ENCODE peak calls at places on chromosomes 1 and 21, in six cellular contexts. One of them, this sample, is unnamed.

GRCh38 chr21:32826317-32827167 is 55.0 kb upstream of the PAXBP1 start:
- DNase-seq in A549: peak
- DNase-seq in endothelial cell of umbilical vein: peak
- DNase-seq in GM12878: peak
- DNase-seq in K562: peak
- DNase-seq in HepG2: peak
- DNase-seq in this sample: peak

GRCh38 chr1:236515443-236515958 is 8.3 kb upstream of the LGALS8 start:
- DNase-seq in A549: no peak
- DNase-seq in endothelial cell of umbilical vein: peak
- DNase-seq in GM12878: no peak
- DNase-seq in K562: no peak
- DNase-seq in HepG2: peak
- DNase-seq in this sample: no peak

GRCh38 chr1:199298825-199299224 is 660.0 kb downstream of the PTPRC start:
- DNase-seq in A549: no peak
- DNase-seq in endothelial cell of umbilical vein: no peak
- DNase-seq in GM12878: no peak
- DNase-seq in K562: no peak
- DNase-seq in HepG2: no peak
- DNase-seq in this sample: no peak

GRCh38 chr1:151729157-151729965 is 8.0 kb downstream of the RIIAD1 start:
- DNase-seq in A549: no peak
- DNase-seq in endothelial cell of umbilical vein: no peak
- DNase-seq in GM12878: no peak
- DNase-seq in K562: no peak
- DNase-seq in HepG2: peak
- DNase-seq in this sample: no peak

GRCh38 chr1:11499825-11500331 is 20.9 kb downstream of the DISP3 start:
- DNase-seq in A549: no peak
- DNase-seq in endothelial cell of umbilical vein: no peak
- DNase-seq in GM12878: no peak
- DNase-seq in K562: no peak
- DNase-seq in HepG2: no peak
- DNase-seq in this sample: no peak

GRCh38 chr21:45093064-45093532 is 18.7 kb downstream of the ADARB1 start:
- DNase-seq in A549: no peak
- DNase-seq in endothelial cell of umbilical vein: peak
- DNase-seq in GM12878: no peak
- DNase-seq in K562: no peak
- DNase-seq in HepG2: no peak
- DNase-seq in this sample: no peak

GRCh38 chr1:43952731-43953350 is 6.1 kb downstream of the IPO13 start:
- DNase-seq in A549: no peak
- DNase-seq in endothelial cell of umbilical vein: no peak
- DNase-seq in GM12878: no peak
- DNase-seq in K562: no peak
- DNase-seq in HepG2: no peak
- DNase-seq in this sample: no peak

GRCh38 chr1:61226791-61227567 is 144.6 kb downstream of the NFIA start:
- DNase-seq in A549: no peak
- DNase-seq in endothelial cell of umbilical vein: no peak
- DNase-seq in GM12878: no peak
- DNase-seq in K562: no peak
- DNase-seq in HepG2: no peak
- DNase-seq in this sample: no peak

GRCh38 chr1:178768423-178768822 is 43.4 kb downstream of the RALGPS2 start:
- DNase-seq in A549: no peak
- DNase-seq in endothelial cell of umbilical vein: no peak
- DNase-seq in GM12878: no peak
- DNase-seq in K562: peak
- DNase-seq in HepG2: peak
- DNase-seq in this sample: peak

GRCh38 chr1:202571719-202572339 is 138.4 kb downstream of the SYT2 start:
- DNase-seq in A549: peak
- DNase-seq in endothelial cell of umbilical vein: peak
- DNase-seq in GM12878: no peak
- DNase-seq in K562: peak
- DNase-seq in HepG2: peak
- DNase-seq in this sample: peak

GRCh38 chr1:176801553-176802020 is 338.6 kb downstream of the PAPPA2 start:
- DNase-seq in A549: no peak
- DNase-seq in endothelial cell of umbilical vein: no peak
- DNase-seq in GM12878: no peak
- DNase-seq in K562: no peak
- DNase-seq in HepG2: no peak
- DNase-seq in this sample: no peak

GRCh38 chr1:25731626-25732370 is 68.2 kb upstream of the SELENON start:
- DNase-seq in A549: no peak
- DNase-seq in endothelial cell of umbilical vein: no peak
- DNase-seq in GM12878: no peak
- DNase-seq in K562: no peak
- DNase-seq in HepG2: no peak
- DNase-seq in this sample: no peak

GRCh38 chr1:100354971-100355394 is 2.7 kb downstream of the CDC14A start:
- DNase-seq in A549: no peak
- DNase-seq in endothelial cell of umbilical vein: peak
- DNase-seq in GM12878: no peak
- DNase-seq in K562: no peak
- DNase-seq in HepG2: peak
- DNase-seq in this sample: peak

GRCh38 chr21:15976807-15977206 is 247.0 kb downstream of the USP25 start:
- DNase-seq in A549: no peak
- DNase-seq in endothelial cell of umbilical vein: peak
- DNase-seq in GM12878: no peak
- DNase-seq in K562: no peak
- DNase-seq in HepG2: no peak
- DNase-seq in this sample: peak

GRCh38 chr1:51956528-51957509 is 33.7 kb downstream of the RAB3B start:
- DNase-seq in A549: no peak
- DNase-seq in endothelial cell of umbilical vein: peak
- DNase-seq in GM12878: no peak
- DNase-seq in K562: no peak
- DNase-seq in HepG2: no peak
- DNase-seq in this sample: peak

GRCh38 chr1:245070836-245071615 is 83.8 kb upstream of the KIF26B start:
- DNase-seq in A549: no peak
- DNase-seq in endothelial cell of umbilical vein: no peak
- DNase-seq in GM12878: no peak
- DNase-seq in K562: no peak
- DNase-seq in HepG2: no peak
- DNase-seq in this sample: no peak

GRCh38 chr1:164757627-164758026 is 198.6 kb downstream of the PBX1 start:
- DNase-seq in A549: no peak
- DNase-seq in endothelial cell of umbilical vein: no peak
- DNase-seq in GM12878: no peak
- DNase-seq in K562: no peak
- DNase-seq in HepG2: no peak
- DNase-seq in this sample: no peak

GRCh38 chr1:6157528-6158174 is 22.5 kb downstream of the CHD5 start:
- DNase-seq in A549: peak
- DNase-seq in endothelial cell of umbilical vein: no peak
- DNase-seq in GM12878: no peak
- DNase-seq in K562: peak
- DNase-seq in HepG2: peak
- DNase-seq in this sample: peak

GRCh38 chr1:6151291-6151822 is 28.8 kb downstream of the CHD5 start:
- DNase-seq in A549: no peak
- DNase-seq in endothelial cell of umbilical vein: no peak
- DNase-seq in GM12878: no peak
- DNase-seq in K562: no peak
- DNase-seq in HepG2: no peak
- DNase-seq in this sample: no peak

GRCh38 chr1:6152882-6153281 is 27.2 kb downstream of the CHD5 start:
- DNase-seq in A549: no peak
- DNase-seq in endothelial cell of umbilical vein: no peak
- DNase-seq in GM12878: no peak
- DNase-seq in K562: no peak
- DNase-seq in HepG2: no peak
- DNase-seq in this sample: no peak

GRCh38 chr1:6157132-6157527 is 23.0 kb downstream of the CHD5 start:
- DNase-seq in A549: no peak
- DNase-seq in endothelial cell of umbilical vein: no peak
- DNase-seq in GM12878: no peak
- DNase-seq in K562: no peak
- DNase-seq in HepG2: no peak
- DNase-seq in this sample: no peak

GRCh38 chr1:6154525-6155319 is 25.4 kb downstream of the CHD5 start:
- DNase-seq in A549: no peak
- DNase-seq in endothelial cell of umbilical vein: no peak
- DNase-seq in GM12878: no peak
- DNase-seq in K562: no peak
- DNase-seq in HepG2: no peak
- DNase-seq in this sample: peak
- TF ChIP-seq CTCF in A549: no peak
- TF ChIP-seq CTCF in endothelial cell of umbilical vein: no peak
- TF ChIP-seq CTCF in GM12878: no peak
- TF ChIP-seq CTCF in K562: no peak
- TF ChIP-seq CTCF in HepG2: no peak
- TF ChIP-seq CTCF in this sample: no peak

DNA sequence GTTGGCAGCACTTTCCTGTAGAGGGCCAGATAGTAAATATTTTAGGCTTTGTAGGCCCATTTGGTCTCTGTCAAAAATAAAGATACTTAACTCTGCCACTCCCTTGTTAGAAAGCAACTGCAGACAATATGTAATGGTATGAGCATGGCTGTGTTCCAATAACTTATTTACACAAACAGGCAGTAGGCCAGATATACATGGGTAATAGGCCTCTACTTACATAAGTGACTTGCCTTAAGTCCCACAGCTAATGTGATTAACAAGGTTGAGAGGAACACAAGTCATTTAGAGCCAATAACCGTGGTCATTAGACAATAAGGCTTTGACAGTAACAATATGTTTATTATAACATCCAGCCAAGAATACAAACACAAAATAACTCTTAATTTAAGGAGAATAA is 17.4 kb downstream of the CCT8 start:
- DNase-seq in A549: no peak
- DNase-seq in endothelial cell of umbilical vein: no peak
- DNase-seq in GM12878: no peak
- DNase-seq in K562: no peak
- DNase-seq in HepG2: no peak
- DNase-seq in this sample: no peak
- TF ChIP-seq POLR2A in A549: no peak
- TF ChIP-seq POLR2A in endothelial cell of umbilical vein: no peak
- TF ChIP-seq POLR2A in GM12878: no peak
- TF ChIP-seq POLR2A in K562: peak
- TF ChIP-seq POLR2A in HepG2: peak
- TF ChIP-seq POLR2A in this sample: no peak

DNA sequence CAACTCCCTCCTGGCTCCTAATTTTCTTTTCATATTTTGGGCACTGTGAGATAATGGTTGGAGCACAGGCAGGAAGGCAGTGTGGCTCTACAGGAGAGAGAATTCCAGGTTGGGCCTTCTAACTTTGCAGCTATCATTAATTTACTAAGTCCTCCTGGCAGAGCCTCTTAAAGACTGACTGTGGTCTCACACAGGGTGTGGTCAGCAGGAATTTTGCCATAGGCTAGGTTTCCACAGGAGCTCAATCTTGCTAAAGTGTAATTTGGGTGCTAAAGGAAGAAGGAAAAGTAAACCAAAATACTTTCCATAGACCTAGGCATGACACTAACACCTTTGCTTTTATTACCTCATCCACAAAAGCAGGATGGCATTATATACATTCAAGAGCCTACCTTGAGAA is 70.5 kb upstream of the CDC42BPA start:
- DNase-seq in A549: no peak
- DNase-seq in endothelial cell of umbilical vein: no peak
- DNase-seq in GM12878: no peak
- DNase-seq in K562: no peak
- DNase-seq in HepG2: no peak
- DNase-seq in this sample: no peak
- TF ChIP-seq MYC in A549: no peak
- TF ChIP-seq MYC in endothelial cell of umbilical vein: no peak
- TF ChIP-seq MYC in GM12878: no peak
- TF ChIP-seq MYC in K562: no peak
- TF ChIP-seq MYC in HepG2: no peak
- TF ChIP-seq MYC in this sample: no peak

GRCh38 chr1:46242918-46243317 is 4.6 kb upstream of the RAD54L start:
- DNase-seq in A549: no peak
- DNase-seq in endothelial cell of umbilical vein: no peak
- DNase-seq in GM12878: no peak
- DNase-seq in K562: no peak
- DNase-seq in HepG2: no peak
- DNase-seq in this sample: no peak

GRCh38 chr1:46247433-46248121 is at the start of gene RAD54L:
- DNase-seq in A549: peak
- DNase-seq in endothelial cell of umbilical vein: peak
- DNase-seq in GM12878: peak
- DNase-seq in K562: peak
- DNase-seq in HepG2: peak
- DNase-seq in this sample: peak

GRCh38 chr1:46244656-46245371 is 2.7 kb upstream of the RAD54L start:
- DNase-seq in A549: peak
- DNase-seq in endothelial cell of umbilical vein: peak
- DNase-seq in GM12878: no peak
- DNase-seq in K562: peak
- DNase-seq in HepG2: no peak
- DNase-seq in this sample: peak

GRCh38 chr1:46246548-46247432 is 773 bp upstream of the RAD54L start:
- DNase-seq in A549: peak
- DNase-seq in endothelial cell of umbilical vein: no peak
- DNase-seq in GM12878: no peak
- DNase-seq in K562: peak
- DNase-seq in HepG2: no peak
- DNase-seq in this sample: peak

DNA sequence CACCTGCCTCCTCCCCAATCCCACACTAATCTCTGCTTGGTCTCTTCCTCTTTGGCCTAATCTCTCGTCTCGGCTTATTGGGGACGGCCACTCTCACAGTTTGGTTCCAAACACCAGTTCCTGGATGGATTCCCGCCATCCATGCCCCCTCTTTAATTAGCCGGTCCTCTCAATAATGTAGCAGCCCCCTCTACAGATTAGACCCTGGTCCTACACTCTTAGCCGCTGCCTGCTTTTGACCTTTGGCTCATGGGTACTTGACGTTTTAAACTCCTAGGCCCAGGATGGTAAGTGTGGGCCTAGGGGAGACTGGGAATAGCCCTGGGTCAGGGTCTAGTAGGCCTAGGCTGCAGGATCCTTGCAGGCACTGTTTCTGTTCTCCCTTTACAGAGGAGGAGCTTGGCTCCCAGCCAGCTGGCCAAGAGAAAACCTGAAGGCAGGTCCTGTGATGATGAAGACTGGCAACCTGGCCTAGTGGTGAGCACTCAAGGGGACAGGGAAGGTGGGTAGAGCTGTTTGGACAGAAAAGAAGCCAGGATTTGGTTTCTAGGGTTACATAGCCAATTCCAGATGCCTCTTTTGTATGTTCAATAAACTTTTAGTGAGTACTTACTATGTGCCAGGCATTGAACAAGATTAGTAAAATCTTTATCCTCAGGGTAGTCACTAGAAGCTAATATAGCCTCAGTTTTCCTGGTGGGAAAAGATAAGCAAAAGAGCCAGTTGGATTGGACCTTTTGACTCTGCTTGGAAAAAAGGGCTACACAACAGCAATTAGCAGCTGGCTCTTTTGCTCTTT is 758 bp downstream of the RAD54L start:
- DNase-seq in A549: peak
- DNase-seq in endothelial cell of umbilical vein: peak
- DNase-seq in GM12878: no peak
- DNase-seq in K562: peak
- DNase-seq in HepG2: peak
- DNase-seq in this sample: peak
- TF ChIP-seq CTCF in A549: no peak
- TF ChIP-seq CTCF in endothelial cell of umbilical vein: no peak
- TF ChIP-seq CTCF in GM12878: peak
- TF ChIP-seq CTCF in K562: peak
- TF ChIP-seq CTCF in HepG2: peak
- TF ChIP-seq CTCF in this sample: peak

GRCh38 chr1:8525291-8526275 is 207.7 kb downstream of the SLC45A1 start:
- DNase-seq in A549: peak
- DNase-seq in endothelial cell of umbilical vein: peak
- DNase-seq in GM12878: peak
- DNase-seq in K562: peak
- DNase-seq in HepG2: peak
- DNase-seq in this sample: peak
- TF ChIP-seq POLR2A in A549: no peak
- TF ChIP-seq POLR2A in endothelial cell of umbilical vein: peak
- TF ChIP-seq POLR2A in GM12878: no peak
- TF ChIP-seq POLR2A in K562: no peak
- TF ChIP-seq POLR2A in HepG2: no peak
- TF ChIP-seq POLR2A in this sample: peak